ENCODE peak calls at places on chromosomes 3 and 15, in five cellular contexts. W is A549, G is kidney, X is esophagus squamous epithelium, Y is fibroblast of pulmonary artery. S is an unnamed sample.

GRCh38 chr15:83379574-83379973 is 67.6 kb upstream of the SH3GL3 start:
- DNase-seq in W (peak), G (peak), X (no peak), Y (no peak), S (no peak)

GRCh38 chr3:126525853-126526667 is 2.1 kb downstream of the CHST13 start:
- DNase-seq in W (no peak), G (peak), X (no peak), Y (no peak), S (no peak)

GRCh38 chr15:80207887-80208286 is 44.1 kb downstream of the CTXND1 start:
- DNase-seq in W (no peak), G (no peak), X (no peak), Y (no peak), S (no peak)

GRCh38 chr3:128323206-128324081 is 143.2 kb downstream of the DNAJB8 start:
- DNase-seq in W (no peak), G (no peak), X (no peak), Y (no peak), S (no peak)

GRCh38 chr3:148006508-148006907 is 597.3 kb downstream of the ZIC1 start:
- DNase-seq in W (no peak), G (no peak), X (no peak), Y (peak), S (peak)

GRCh38 chr15:93451822-93452221 is 362.8 kb upstream of the RGMA start:
- DNase-seq in W (no peak), G (no peak), X (no peak), Y (no peak), S (no peak)

GRCh38 chr3:126960604-126960995 is 22.3 kb upstream of the PLXNA1 start:
- DNase-seq in W (no peak), G (peak), X (no peak), Y (no peak), S (no peak)

GRCh38 chr3:172315401-172316091 is 132.7 kb downstream of the GHSR start:
- DNase-seq in W (peak), G (no peak), X (no peak), Y (peak), S (peak)

GRCh38 chr3:14676881-14677280 is 1.9 kb downstream of the C3orf20 start:
- DNase-seq in W (no peak), G (no peak), X (no peak), Y (no peak), S (no peak)

GRCh38 chr3:189393598-189393997 is 221.8 kb downstream of the TPRG1 start:
- DNase-seq in W (peak), G (no peak), X (no peak), Y (peak), S (no peak)

GRCh38 chr3:31960793-31961431 is 20.1 kb downstream of the OSBPL10 start:
- DNase-seq in W (peak), G (no peak), X (no peak), Y (peak), S (peak)

GRCh38 chr3:178677961-178678360 is 141.7 kb downstream of the KCNMB2 start:
- DNase-seq in W (no peak), G (no peak), X (no peak), Y (no peak), S (no peak)

GRCh38 chr15:30865257-30865656 is 38.5 kb upstream of the FAN1 start:
- DNase-seq in W (no peak), G (no peak), X (no peak), Y (no peak), S (no peak)

GRCh38 chr3:85427467-85427866 is 468.7 kb downstream of the CADM2 start:
- DNase-seq in W (no peak), G (no peak), X (no peak), Y (no peak), S (no peak)

GRCh38 chr3:126502656-126503055 is 14.9 kb downstream of the UROC1 start:
- DNase-seq in W (no peak), G (no peak), X (no peak), Y (no peak), S (no peak)

GRCh38 chr3:66393486-66394260 is 107.1 kb downstream of the LRIG1 start:
- DNase-seq in W (no peak), G (no peak), X (no peak), Y (peak), S (peak)

GRCh38 chr15:91807122-91807521 is 46.4 kb upstream of the SLCO3A1 start:
- DNase-seq in W (no peak), G (no peak), X (no peak), Y (no peak), S (no peak)

GRCh38 chr3:177131927-177132636 is 65.2 kb downstream of the TBL1XR1 start:
- DNase-seq in W (no peak), G (no peak), X (no peak), Y (no peak), S (no peak)

GRCh38 chr15:94972314-94972713 is 741.0 kb downstream of the MCTP2 start:
- DNase-seq in W (no peak), G (no peak), X (no peak), Y (peak), S (peak)

GRCh38 chr15:92683511-92683834 is 27.9 kb upstream of the FAM174B start:
- DNase-seq in W (no peak), G (no peak), X (no peak), Y (peak), S (peak)

GRCh38 chr3:22980346-22980745 is 222.8 kb upstream of the UBE2E2 start:
- DNase-seq in W (no peak), G (no peak), X (no peak), Y (peak), S (peak)

GRCh38 chr15:61946778-61947177 is 113.5 kb downstream of the VPS13C start:
- DNase-seq in W (no peak), G (no peak), X (no peak), Y (peak), S (peak)

GRCh38 chr15:70556376-70556775 is 207.0 kb downstream of the UACA start:
- DNase-seq in W (no peak), G (no peak), X (no peak), Y (no peak), S (no peak)

GRCh38 chr15:31227954-31228542 is 98.6 kb upstream of the KLF13 start:
- DNase-seq in W (no peak), G (no peak), X (no peak), Y (no peak), S (no peak)

GRCh38 chr15:84859143-84859542 is 25.3 kb upstream of the SLC28A1 start:
- DNase-seq in W (no peak), G (peak), X (no peak), Y (no peak), S (no peak)

GRCh38 chr15:74251187-74251811 is 15.2 kb downstream of the CCDC33 start:
- DNase-seq in W (no peak), G (no peak), X (no peak), Y (no peak), S (no peak)

GRCh38 chr3:37741644-37742043 is 120.0 kb upstream of the CTDSPL start:
- DNase-seq in W (peak), G (no peak), X (no peak), Y (no peak), S (no peak)

GRCh38 chr15:25169318-25169717 is 214.5 kb downstream of the SNRPN start:
- DNase-seq in W (no peak), G (peak), X (no peak), Y (no peak), S (no peak)

GRCh38 chr3:114496466-114496865 is 202.6 kb downstream of the TIGIT start:
- DNase-seq in W (no peak), G (no peak), X (no peak), Y (peak), S (no peak)

GRCh38 chr3:179898024-179898423 is 138.7 kb downstream of the PEX5L start:
- DNase-seq in W (peak), G (no peak), X (no peak), Y (peak), S (peak)

GRCh38 chr3:16869606-16870005 is 15.1 kb upstream of the PLCL2 start:
- DNase-seq in W (no peak), G (no peak), X (no peak), Y (no peak), S (no peak)

GRCh38 chr3:51386159-51386851 is 1.2 kb downstream of the MANF start:
- DNase-seq in W (no peak), G (peak), X (no peak), Y (no peak), S (no peak)

GRCh38 chr15:66786222-66786621 is 84.2 kb downstream of the SMAD6 start:
- DNase-seq in W (no peak), G (peak), X (no peak), Y (no peak), S (no peak)

GRCh38 chr15:66786708-66787471 is 84.9 kb downstream of the SMAD6 start:
- DNase-seq in W (no peak), G (peak), X (no peak), Y (no peak), S (no peak)

GRCh38 chr15:66787472-66787871 is 85.4 kb downstream of the SMAD6 start:
- DNase-seq in W (no peak), G (peak), X (no peak), Y (no peak), S (no peak)

GRCh38 chr15:66788024-66788423 is 86.0 kb downstream of the SMAD6 start:
- DNase-seq in W (no peak), G (peak), X (no peak), Y (no peak), S (no peak)

DNA sequence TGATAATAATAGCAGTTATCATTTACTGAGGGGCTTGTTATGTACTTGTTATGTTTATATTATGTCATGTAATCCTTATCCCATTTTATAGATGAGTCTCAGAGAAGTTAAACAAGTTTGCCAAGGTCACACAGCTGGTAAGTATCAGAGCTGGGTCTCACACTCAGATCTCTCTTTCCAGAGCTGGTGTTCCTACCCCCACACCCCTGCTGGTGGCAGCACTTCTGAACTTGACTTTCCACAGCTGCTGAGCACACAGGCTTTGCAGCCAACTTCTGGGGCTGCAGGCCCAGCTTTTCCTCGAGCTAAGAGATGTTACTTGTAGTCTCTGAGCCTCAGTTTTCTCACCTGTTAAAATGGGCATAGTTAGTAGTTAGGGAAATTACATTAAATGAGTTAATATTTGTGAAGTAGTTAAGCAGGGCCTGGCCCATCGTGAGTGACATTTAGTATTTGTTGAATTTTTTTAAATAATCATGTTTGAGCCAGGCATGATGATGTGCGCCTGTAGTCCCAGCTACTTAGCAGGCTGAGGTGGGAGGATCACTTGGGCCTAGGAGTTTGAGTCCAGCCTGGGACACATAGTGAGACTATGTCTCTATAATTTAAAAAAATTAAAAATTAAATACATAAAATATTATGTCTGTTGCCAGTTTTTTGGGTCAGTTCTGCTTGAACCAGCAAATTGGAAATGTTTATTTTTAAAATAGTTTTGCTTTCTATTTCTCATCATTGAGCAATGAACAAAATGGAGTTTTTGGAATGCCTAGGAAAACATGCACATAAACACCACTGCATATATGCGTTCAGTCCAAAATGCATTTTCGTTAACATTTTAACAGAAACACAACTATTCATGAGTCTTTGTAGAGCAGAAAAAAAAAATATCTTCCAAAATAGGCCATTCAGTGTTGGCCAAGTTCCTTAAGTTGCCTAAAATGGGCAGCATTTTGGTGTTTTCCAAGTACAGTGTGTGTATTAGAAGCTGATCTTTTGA is 87.3 kb downstream of the SMAD6 start:
- DNase-seq in W (no peak), G (peak), X (no peak), Y (peak), S (peak)
- TF ChIP-seq CTCF in W (peak), G (peak), X (peak), Y (peak), S (peak)

GRCh38 chr3:28224430-28224829 is 17.0 kb upstream of the CMC1 start:
- DNase-seq in W (no peak), G (no peak), X (no peak), Y (no peak), S (no peak)
- H3K4me3 ChIP-seq in W (no peak), G (no peak), X (no peak), Y (no peak), S (no peak)

GRCh38 chr15:76647612-76648011 is 257.5 kb downstream of the SCAPER start:
- DNase-seq in W (no peak), G (no peak), X (no peak), Y (no peak), S (no peak)

GRCh38 chr15:76642671-76643070 is 262.5 kb downstream of the SCAPER start:
- DNase-seq in W (no peak), G (no peak), X (no peak), Y (peak), S (no peak)
- TF ChIP-seq CTCF in W (peak), G (no peak), X (no peak), Y (peak), S (peak)

DNA sequence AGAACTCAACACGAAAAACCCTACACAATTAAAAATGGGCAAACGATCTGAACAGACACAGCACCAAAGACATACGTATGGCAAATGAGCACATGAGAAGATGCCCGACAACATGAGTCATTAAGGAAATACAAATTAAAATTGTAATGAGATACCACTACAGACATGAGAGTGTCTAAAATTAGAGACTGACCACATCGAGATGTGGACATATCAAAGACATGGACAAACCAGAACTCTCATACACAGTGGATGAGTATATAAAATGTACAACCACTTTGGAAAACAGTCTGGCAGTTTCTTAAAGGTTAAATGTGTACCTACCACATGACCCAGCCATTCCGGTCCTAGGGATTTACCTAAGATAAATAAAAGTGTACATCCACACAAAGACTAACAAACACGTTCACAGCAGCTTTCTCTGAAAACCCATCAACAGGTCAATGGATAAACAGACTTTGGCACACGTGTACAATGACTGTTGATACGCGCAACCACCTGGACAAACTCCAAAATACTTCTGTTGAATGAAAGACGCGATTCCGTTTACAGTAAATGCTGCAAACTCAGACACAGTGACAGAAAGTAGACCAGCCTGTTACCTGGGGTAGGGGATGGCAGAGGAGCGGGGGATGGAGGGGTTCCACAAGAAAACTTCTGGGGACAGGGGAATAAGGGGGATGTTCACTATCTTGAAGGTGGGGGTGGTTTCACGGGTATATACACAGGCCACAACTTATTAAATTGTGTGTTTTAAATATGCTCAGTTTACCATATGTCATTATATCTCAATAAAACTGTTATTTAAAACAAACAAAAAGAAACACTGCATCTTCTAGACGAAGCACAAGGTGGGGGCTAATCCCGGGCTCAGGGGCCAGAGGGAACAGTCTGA is 2.1 kb downstream of the TNK2 start:
- DNase-seq in W (no peak), G (no peak), X (no peak), Y (no peak), S (peak)
- H3K4me3 ChIP-seq in W (no peak), G (no peak), X (peak), Y (no peak), S (no peak)

S was measured in astrocyte of the spinal cord.